ENCODE peak calls at places on chromosome 10, in five cellular contexts. Z, D, V, X and K are unnamed samples.

GRCh38 chr10:100021322-100021721 is 11.6 kb upstream of the DNMBP start:
- DNase-seq in Z (no peak), V (no peak), D (no peak), X (no peak), K (no peak)

GRCh38 chr10:24503627-24504320 is 219.9 kb downstream of the ARHGAP21 start:
- DNase-seq in Z (peak), D (no peak), V (peak), X (peak), K (peak)

GRCh38 chr10:7475046-7475860 is 64.4 kb upstream of the SFMBT2 start:
- DNase-seq in D (peak), V (no peak), Z (peak), X (no peak), K (no peak)

GRCh38 chr10:10959666-10960065 is 58.0 kb upstream of the CELF2 start:
- DNase-seq in V (no peak), X (no peak), Z (no peak), D (no peak), K (no peak)

GRCh38 chr10:88802430-88802829 is at the start of gene LIPM:
- DNase-seq in V (no peak), X (no peak), D (no peak), Z (no peak), K (no peak)

GRCh38 chr10:28087675-28088351 is 88.9 kb upstream of the ODAD2 start:
- DNase-seq in Z (no peak), D (no peak), V (peak), X (peak), K (peak)

GRCh38 chr10:127702201-127702600 is 34.8 kb upstream of the FOXI2 start:
- DNase-seq in V (no peak), X (no peak), D (no peak), Z (no peak), K (no peak)

GRCh38 chr10:44990965-44991364 is 9.8 kb upstream of the ZNF22 start:
- DNase-seq in X (no peak), V (no peak), Z (no peak), D (no peak), K (no peak)

GRCh38 chr10:49575489-49576072 is 34.5 kb upstream of the SLC18A3 start:
- DNase-seq in V (no peak), X (no peak), Z (no peak), D (no peak), K (no peak)

GRCh38 chr10:102342462-102342861 is 53.0 kb upstream of the NFKB2 start:
- DNase-seq in D (no peak), X (peak), Z (no peak), V (no peak), K (no peak)

GRCh38 chr10:50540069-50540825 is 83.5 kb downstream of the SGMS1 start:
- DNase-seq in Z (no peak), V (peak), X (peak), D (no peak), K (peak)

GRCh38 chr10:66772511-66772910 is 153.3 kb upstream of the LRRTM3 start:
- DNase-seq in V (no peak), Z (no peak), D (no peak), X (no peak), K (no peak)

DNA sequence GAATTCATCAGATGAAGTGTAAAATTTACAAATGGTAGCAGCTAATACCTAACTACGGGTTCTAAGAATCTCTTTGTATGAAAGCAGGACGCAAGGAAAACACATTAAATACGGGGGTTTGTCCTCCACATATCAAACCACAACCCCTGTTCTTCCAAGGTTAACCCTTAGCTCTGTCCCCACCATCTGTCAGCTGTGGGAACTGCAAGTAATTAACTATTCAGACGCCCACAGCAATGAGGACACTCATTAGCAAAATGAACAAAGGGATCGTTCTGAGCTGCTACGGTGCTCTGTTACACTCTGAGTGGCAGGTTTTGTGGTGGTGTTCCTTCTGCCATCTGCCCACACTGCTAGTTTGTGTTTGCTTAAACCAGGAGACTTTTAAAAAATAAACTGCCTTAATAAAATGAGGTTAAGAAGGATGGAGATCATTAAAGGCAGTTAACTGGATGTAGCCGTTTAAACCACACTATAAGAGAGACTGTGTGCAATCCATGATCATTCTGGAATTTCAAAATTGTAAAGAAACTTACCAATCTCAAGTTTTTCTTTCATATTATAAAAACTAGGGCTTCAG is 51.4 kb downstream of the C10orf67 start:
- DNase-seq in V (peak), D (no peak), Z (no peak), X (peak), K (peak)
- TF ChIP-seq CTCF in V (peak), D (peak), Z (peak), X (peak), K (peak)

GRCh38 chr10:33005322-33006282 is 47.6 kb upstream of the ITGB1 start:
- DNase-seq in D (peak), V (peak), Z (peak), X (peak), K (peak)

GRCh38 chr10:33010132-33011037 is 52.4 kb upstream of the ITGB1 start:
- DNase-seq in X (peak), D (no peak), V (no peak), Z (no peak), K (peak)

GRCh38 chr10:33008499-33009243 is 50.6 kb upstream of the ITGB1 start:
- DNase-seq in Z (peak), X (peak), D (no peak), V (peak), K (peak)

GRCh38 chr10:33009244-33010131 is 51.5 kb upstream of the ITGB1 start:
- DNase-seq in X (no peak), Z (no peak), D (no peak), V (no peak), K (peak)

DNA sequence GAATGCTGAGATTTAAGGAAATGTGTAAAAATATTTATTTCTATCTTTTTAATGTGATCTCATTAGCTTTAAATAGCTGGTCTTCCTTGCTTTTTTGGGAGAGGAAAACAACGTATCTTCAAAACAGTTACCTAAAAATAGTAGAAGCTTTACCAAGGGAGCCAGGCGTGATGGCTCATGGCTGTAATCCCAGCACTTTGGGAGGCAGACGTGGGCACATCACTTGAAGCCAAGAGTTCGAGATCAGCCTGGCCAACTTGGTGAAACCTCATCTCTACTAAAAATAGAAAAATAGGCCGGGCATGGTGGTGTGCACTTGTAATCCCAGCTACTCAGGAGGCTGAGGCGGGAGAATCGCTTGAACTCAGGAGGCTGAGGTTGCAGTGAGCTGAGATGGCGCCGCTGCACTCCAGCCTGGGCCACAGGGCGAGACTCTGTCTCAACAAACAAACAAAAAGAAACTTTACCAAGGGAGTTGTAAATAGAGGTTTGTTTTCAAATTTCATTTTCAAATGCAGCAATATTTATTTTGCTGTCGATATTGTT is 48.4 kb upstream of the ITGB1 start:
- DNase-seq in V (no peak), D (no peak), Z (no peak), X (no peak), K (no peak)
- H3K4me3 ChIP-seq in V (peak), D (peak), Z (no peak), X (peak), K (no peak)

GRCh38 chr10:132537713-132538020 is at the start of gene INPP5A:
- DNase-seq in Z (no peak), V (no peak), D (no peak), X (no peak), K (no peak)

GRCh38 chr10:132535065-132535651 is 2.4 kb upstream of the INPP5A start:
- DNase-seq in V (no peak), Z (no peak), D (peak), X (no peak), K (no peak)

GRCh38 chr10:132536964-132537712 is 449 bp upstream of the INPP5A start:
- DNase-seq in Z (peak), X (peak), D (peak), V (peak), K (peak)

GRCh38 chr10:132538031-132538789 is 623 bp downstream of the INPP5A start:
- DNase-seq in D (peak), X (no peak), Z (peak), V (peak), K (no peak)

GRCh38 chr10:132536241-132536963 is 1.2 kb upstream of the INPP5A start:
- DNase-seq in D (peak), X (peak), V (peak), Z (peak), K (no peak)
- TF ChIP-seq CTCF in D (no peak), X (no peak), V (no peak), Z (no peak), K (peak)

GRCh38 chr10:34539533-34540315 is 275.4 kb downstream of the PARD3 start:
- DNase-seq in Z (peak), D (no peak), V (no peak), X (no peak), K (peak)

GRCh38 chr10:34537629-34538231 is 277.4 kb downstream of the PARD3 start:
- DNase-seq in D (no peak), X (no peak), Z (no peak), V (no peak), K (no peak)

GRCh38 chr10:34535872-34536271 is 279.2 kb downstream of the PARD3 start:
- DNase-seq in X (no peak), Z (no peak), V (no peak), D (no peak), K (no peak)

GRCh38 chr10:34540492-34540891 is 274.6 kb downstream of the PARD3 start:
- DNase-seq in V (no peak), Z (no peak), D (no peak), X (no peak), K (no peak)

DNA sequence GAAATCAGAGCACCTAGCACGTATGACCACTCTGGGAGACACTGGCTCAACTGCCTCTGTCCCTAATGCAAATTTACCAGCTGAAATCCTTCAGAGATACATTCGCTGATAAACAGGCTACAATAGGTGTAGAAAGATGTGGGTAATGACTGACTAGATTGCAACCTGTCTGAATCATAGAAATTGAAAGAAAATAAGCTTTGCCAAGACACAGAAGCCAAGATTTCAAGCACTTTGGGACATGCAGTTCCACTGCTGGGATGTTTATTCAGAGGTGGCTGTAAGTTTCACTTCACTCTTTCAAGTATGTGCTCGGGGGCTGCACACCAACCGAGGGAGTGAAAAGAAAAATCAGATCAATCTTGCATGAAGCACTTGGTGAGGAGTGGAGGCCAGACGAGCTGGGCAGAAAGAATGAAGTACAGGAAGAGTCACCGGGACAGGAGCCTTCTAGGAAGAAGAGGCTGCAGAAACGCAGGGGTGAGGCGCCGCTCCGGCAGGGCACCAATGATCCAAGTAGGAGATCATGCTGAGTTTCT is 276.7 kb downstream of the PARD3 start:
- DNase-seq in V (no peak), X (no peak), D (no peak), Z (no peak), K (no peak)
- H3K4me3 ChIP-seq in V (no peak), X (no peak), D (peak), Z (no peak), K (peak)

GRCh38 chr10:112715581-112715980 is 234.5 kb upstream of the TCF7L2 start:
- DNase-seq in X (peak), V (no peak), D (no peak), Z (no peak), K (no peak)

GRCh38 chr10:112716076-112716475 is 234.0 kb upstream of the TCF7L2 start:
- DNase-seq in X (no peak), D (no peak), Z (no peak), V (no peak), K (no peak)

GRCh38 chr10:112720178-112720577 is 229.9 kb upstream of the TCF7L2 start:
- DNase-seq in V (no peak), D (no peak), X (no peak), Z (no peak), K (no peak)

GRCh38 chr10:112713411-112713810 is 236.6 kb upstream of the TCF7L2 start:
- DNase-seq in D (no peak), X (peak), V (no peak), Z (no peak), K (peak)

GRCh38 chr10:112716924-112717348 is 233.1 kb upstream of the TCF7L2 start:
- DNase-seq in D (no peak), X (peak), V (no peak), Z (no peak), K (peak)
- TF ChIP-seq CTCF in D (no peak), X (no peak), V (no peak), Z (no peak), K (no peak)

GRCh38 chr10:29142516-29143314 is 146.2 kb upstream of the LYZL1 start:
- DNase-seq in Z (no peak), X (no peak), D (no peak), V (no peak), K (no peak)
- H3K4me3 ChIP-seq in Z (no peak), X (no peak), D (no peak), V (no peak), K (no peak)

GRCh38 chr10:123272171-123272570 is 118.0 kb downstream of the BUB3 start:
- DNase-seq in V (peak), Z (no peak), X (peak), D (no peak), K (no peak)
- TF ChIP-seq CTCF in V (peak), Z (no peak), X (peak), D (no peak), K (peak)

GRCh38 chr10:19826712-19827111 is 10.5 kb downstream of the PLXDC2 start:
- DNase-seq in Z (no peak), V (peak), X (no peak), D (no peak), K (peak)

GRCh38 chr10:19828278-19829049 is 12.2 kb downstream of the PLXDC2 start:
- DNase-seq in V (no peak), Z (no peak), D (no peak), X (no peak), K (peak)

GRCh38 chr10:19819419-19820033 is 3.3 kb downstream of the PLXDC2 start:
- DNase-seq in X (peak), V (peak), Z (peak), D (no peak), K (peak)

GRCh38 chr10:19825690-19826089 is 9.5 kb downstream of the PLXDC2 start:
- DNase-seq in V (peak), Z (no peak), X (no peak), D (no peak), K (no peak)

GRCh38 chr10:19824397-19825342 is 8.4 kb downstream of the PLXDC2 start:
- DNase-seq in X (no peak), V (no peak), Z (no peak), D (no peak), K (no peak)
- H3K4me3 ChIP-seq in X (no peak), V (no peak), Z (no peak), D (no peak), K (no peak)

DNA sequence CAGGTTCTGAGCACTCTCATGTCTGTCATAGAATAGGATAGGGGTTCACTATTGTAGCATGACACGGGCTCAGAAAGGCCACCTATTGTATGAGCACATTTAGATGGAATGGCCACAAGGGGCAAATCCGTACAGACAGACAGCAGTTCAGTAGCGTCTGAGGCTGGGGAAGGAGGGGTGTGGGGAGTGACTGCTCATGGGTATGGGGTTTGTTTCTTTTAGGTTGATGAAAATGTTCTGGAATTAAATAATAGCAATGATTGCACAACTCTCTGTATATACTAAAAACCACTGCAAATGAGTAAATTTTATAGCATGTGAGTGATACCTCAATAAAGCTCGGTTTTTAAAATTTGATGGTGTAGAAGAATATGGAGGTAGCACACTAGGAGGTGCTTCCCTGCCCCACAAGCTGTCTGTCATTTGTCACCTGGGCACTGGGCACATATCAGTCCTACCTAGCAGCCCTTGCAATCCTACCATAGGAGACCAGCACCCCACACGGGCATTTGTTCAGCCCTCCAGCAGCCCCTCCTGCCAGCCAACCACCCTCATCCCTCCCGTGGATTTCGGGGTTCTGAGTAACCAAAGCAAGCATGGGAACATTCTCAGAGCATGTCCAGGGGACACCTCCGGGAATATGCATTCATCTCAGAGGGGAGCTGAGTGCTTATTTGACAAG is 35.2 kb downstream of the KCNMA1 start:
- DNase-seq in X (peak), D (no peak), Z (no peak), V (no peak), K (peak)
- TF ChIP-seq CTCF in X (peak), D (no peak), Z (no peak), V (no peak), K (peak)